ENCODE peak calls at places on chromosomes 4 and X, in ten cellular contexts. M is EH; N is natural killer cell treated with Interleukin-12 subunit alpha and Interleukin-12 subunit beta and Interleukin-15 and Interleukin-18, amount 100 ng/mL, for 72 hours; W is NCI-H1105 treated with DMSO at 0.1 percent for 48 hours; A is activated gamma-delta T cell; L is fibroblast of lung; D is activated CD8-positive, alpha-beta memory T cell treated with anti-CD3 and anti-CD28 coated beads, Interleukin-2, amount 50 U/mL, for 4 hours; S is upper lobe of right lung; G is GM06990; X is stimulated activated naive CD4-positive, alpha-beta T cell. Z is an unnamed sample.

GRCh38 chrX:17030580-17031285 is 84.3 kb downstream of the REPS2 start:
- DNase-seq in S (no peak), D (no peak), L (peak; percentile 81), A (no peak), X (no peak), W (no peak), G (no peak), M (peak; percentile 3), N (no peak), Z (no peak)

GRCh38 chrX:133638285-133638684 is 223.0 kb upstream of the GPC4 start:
- DNase-seq in S (no peak), W (peak; percentile 12), L (peak; percentile 60), N (no peak), A (no peak), M (no peak), G (no peak), X (no peak), D (no peak), Z (no peak)

GRCh38 chr4:8191136-8191747 is 7.8 kb upstream of the SH3TC1 start:
- DNase-seq in X (no peak), N (no peak), D (no peak), A (no peak), L (peak; percentile 77), S (peak; percentile 84), G (peak; percentile 55), M (peak; percentile 64), W (no peak), Z (no peak)

GRCh38 chr4:24970191-24970590 is 57.3 kb upstream of the CCDC149 start:
- DNase-seq in A (no peak), M (no peak), W (no peak), G (no peak), S (no peak), X (no peak), N (no peak), D (no peak), L (no peak), Z (no peak)

GRCh38 chr4:125060376-125060775 is 254.4 kb upstream of the FAT4 start:
- DNase-seq in M (no peak), W (no peak), S (no peak), A (no peak), D (no peak), G (no peak), L (peak; percentile 13), X (no peak), N (no peak), Z (no peak)

GRCh38 chr4:88429401-88429800 is 27.5 kb upstream of the HERC5 start:
- DNase-seq in X (no peak), A (no peak), N (no peak), M (no peak), G (no peak), S (no peak), L (no peak), D (no peak), W (no peak), Z (no peak)

GRCh38 chrX:109403927-109404326 is 78.0 kb downstream of the GUCY2F start:
- DNase-seq in G (no peak), D (no peak), L (no peak), M (no peak), A (no peak), X (no peak), W (no peak), N (no peak), S (no peak), Z (no peak)

GRCh38 chr4:152605031-152605430 is 69.1 kb upstream of the FBXW7 start:
- DNase-seq in N (no peak), M (no peak), G (no peak), W (no peak), X (no peak), A (no peak), L (no peak), D (no peak), S (no peak), Z (no peak)

GRCh38 chrX:41559235-41559634 is 112.1 kb downstream of the NYX start:
- DNase-seq in D (no peak), N (no peak), L (no peak), A (no peak), S (no peak), G (no peak), M (no peak), W (no peak), X (no peak), Z (no peak)

GRCh38 chr4:101229116-101229515 is 118.2 kb downstream of the PPP3CA start:
- DNase-seq in L (peak; percentile 82), D (no peak), S (no peak), A (no peak), M (peak; percentile 76), G (no peak), N (no peak), X (no peak), W (no peak), Z (no peak)

GRCh38 chr4:8291036-8291682 is 21.6 kb downstream of the HTRA3 start:
- DNase-seq in G (no peak), W (no peak), S (peak; percentile 56), M (no peak), A (no peak), L (no peak), N (no peak), D (no peak), X (no peak), Z (no peak)

GRCh38 chr4:103305355-103305754 is 107.2 kb upstream of the CENPE start:
- DNase-seq in A (no peak), X (no peak), S (no peak), M (no peak), N (no peak), W (no peak), D (no peak), L (no peak), G (no peak), Z (no peak)

GRCh38 chr4:115873048-115873447 is 759.6 kb upstream of the NDST4 start:
- DNase-seq in D (no peak), L (no peak), S (no peak), N (no peak), M (no peak), G (no peak), A (no peak), W (no peak), X (no peak), Z (no peak)

GRCh38 chr4:139175647-139176298 is 1.2 kb downstream of the ELF2 start:
- DNase-seq in W (no peak), G (no peak), X (no peak), A (no peak), N (no peak), D (no peak), S (no peak), M (no peak), L (no peak), Z (no peak)

GRCh38 chrX:17844236-17844635 is 16.9 kb downstream of the RAI2 start:
- DNase-seq in X (no peak), M (no peak), G (no peak), S (no peak), D (no peak), N (no peak), W (no peak), L (no peak), A (no peak), Z (no peak)

GRCh38 chrX:152640039-152640818 is 2.5 kb downstream of the GABRQ start:
- DNase-seq in W (no peak), A (no peak), S (no peak), L (peak; percentile 74), N (no peak), M (no peak), G (no peak), D (no peak), X (no peak), Z (no peak)

GRCh38 chrX:153775631-153776595 is 4.9 kb upstream of the SRPK3 start:
- DNase-seq in D (peak; percentile 12), X (no peak), S (peak; percentile 32), W (no peak), A (no peak), L (no peak), M (no peak), N (peak; percentile 54), G (no peak), Z (no peak)

GRCh38 chrX:41118156-41118555 is 32.9 kb downstream of the USP9X start:
- DNase-seq in D (no peak), L (no peak), W (no peak), X (no peak), N (peak; percentile 64), S (no peak), G (no peak), A (no peak), M (no peak), Z (no peak)

GRCh38 chrX:48998391-48998790 is 3.7 kb downstream of the GRIPAP1 start:
- DNase-seq in W (no peak), S (no peak), G (no peak), L (no peak), N (no peak), X (no peak), A (no peak), D (no peak), M (no peak), Z (no peak)

GRCh38 chr4:183244506-183244905 is 75.6 kb downstream of the CLDN22 start:
- DNase-seq in L (no peak), W (no peak), S (no peak), D (no peak), A (no peak), X (no peak), G (no peak), N (no peak), M (no peak), Z (no peak)

GRCh38 chr4:52617467-52618017 is 41.6 kb downstream of the USP46 start:
- DNase-seq in M (no peak), N (no peak), D (no peak), S (no peak), W (no peak), G (no peak), L (no peak), A (no peak), X (no peak), Z (no peak)

GRCh38 chr4:52665592-52665991 is 6.5 kb upstream of the USP46 start:
- DNase-seq in W (no peak), D (no peak), X (no peak), M (no peak), A (no peak), S (no peak), L (peak; percentile 3), N (no peak), G (no peak), Z (no peak)

GRCh38 chrX:1165535-1166196 is 46.8 kb downstream of the CRLF2 start:
- DNase-seq in G (no peak), M (peak; percentile 27), N (no peak), S (no peak), D (no peak), A (no peak), X (no peak), L (no peak), W (no peak), Z (peak; percentile 18)

GRCh38 chr4:149296503-149296902 is 519.1 kb downstream of the IQCM start:
- DNase-seq in L (peak; percentile 25), S (no peak), G (no peak), N (no peak), X (no peak), A (no peak), M (no peak), W (no peak), D (no peak), Z (no peak)

GRCh38 chrX:106481341-106481740 is 130.4 kb upstream of the RADX start:
- DNase-seq in X (no peak), G (no peak), M (peak; percentile 42), S (no peak), L (peak; percentile 28), D (peak; percentile 30), W (peak; percentile 47), A (no peak), N (no peak), Z (peak; percentile 39)

GRCh38 chr4:19194672-19195071 is 1057.0 kb upstream of the SLIT2 start:
- DNase-seq in S (no peak), D (no peak), X (no peak), N (no peak), M (no peak), L (no peak), A (no peak), G (no peak), W (no peak), Z (no peak)

GRCh38 chrX:151419748-151420147 is 22.7 kb downstream of the VMA21 start:
- DNase-seq in N (no peak), X (no peak), S (no peak), M (no peak), W (no peak), L (peak; percentile 13), A (no peak), D (no peak), G (no peak), Z (no peak)

GRCh38 chr4:99002274-99002673 is 6.8 kb downstream of the METAP1 start:
- DNase-seq in A (no peak), S (no peak), W (no peak), D (no peak), M (no peak), N (no peak), G (no peak), L (no peak), X (no peak), Z (no peak)

Z was measured in immature natural killer cell.